ENCODE peak calls at places on chromosomes 11 and 22, in seven cellular contexts. S, G, L, M, D, Y and V are unnamed samples.

GRCh38 chr11:122852071-122852831 is 14.0 kb downstream of the CRTAM start:
- DNase-seq in S (no peak), G (no peak), L (no peak), M (no peak), D (no peak), Y (no peak), V (no peak)

GRCh38 chr11:100682247-100682969 is 4.7 kb upstream of the ARHGAP42 start:
- DNase-seq in S (no peak), G (no peak), L (no peak), M (no peak), D (no peak), Y (no peak), V (no peak)

GRCh38 chr11:88402192-88402715 is 64.7 kb upstream of the CTSC start:
- DNase-seq in S (no peak), G (no peak), L (no peak), M (peak; percentile 9), D (no peak), Y (no peak), V (no peak)

GRCh38 chr11:22577854-22578253 is 47.8 kb downstream of the FANCF start:
- DNase-seq in S (no peak), G (no peak), L (no peak), M (no peak), D (no peak), Y (no peak), V (no peak)

GRCh38 chr11:100735949-100736675 is 49.0 kb downstream of the ARHGAP42 start:
- DNase-seq in S (no peak), G (no peak), L (no peak), M (peak; percentile 43), D (no peak), Y (no peak), V (no peak)

GRCh38 chr11:134033696-134034491 is 35.0 kb upstream of the JAM3 start:
- DNase-seq in S (peak; percentile 65), G (peak; percentile 79), L (peak; percentile 91), M (no peak), D (peak; percentile 82), Y (peak; percentile 81), V (peak; percentile 95)

GRCh38 chr22:19037282-19038163 is 84.7 kb downstream of the DGCR2 start:
- DNase-seq in S (no peak), G (no peak), L (no peak), M (no peak), D (no peak), Y (peak; percentile 61), V (no peak)

GRCh38 chr22:47007496-47007895 is 245.0 kb downstream of the TBC1D22A start:
- DNase-seq in S (no peak), G (no peak), L (no peak), M (no peak), D (no peak), Y (peak; percentile 28), V (no peak)

GRCh38 chr11:86784247-86784681 is 16.1 kb upstream of the PRSS23 start:
- DNase-seq in S (no peak), G (no peak), L (peak; percentile 52), M (no peak), D (no peak), Y (no peak), V (no peak)

GRCh38 chr22:17120711-17121234 is 387 bp downstream of the TMEM121B start:
- DNase-seq in S (no peak), G (no peak), L (no peak), M (no peak), D (peak; percentile 55), Y (no peak), V (no peak)

GRCh38 chr11:65301491-65302329 is 13.0 kb upstream of the CDC42EP2 start:
- DNase-seq in S (no peak), G (no peak), L (no peak), M (no peak), D (peak; percentile 76), Y (peak; percentile 66), V (peak; percentile 53)

GRCh38 chr22:43438666-43439347 is 27.0 kb downstream of the MPPED1 start:
- DNase-seq in S (no peak), G (no peak), L (no peak), M (no peak), D (no peak), Y (peak; percentile 44), V (no peak)

GRCh38 chr11:8906629-8907028 is 4.4 kb upstream of the AKIP1 start:
- DNase-seq in S (no peak), G (no peak), L (no peak), M (peak; percentile 65), D (no peak), Y (no peak), V (no peak)

GRCh38 chr11:109015283-109015682 is 350.4 kb downstream of the DDX10 start:
- DNase-seq in S (no peak), G (no peak), L (no peak), M (no peak), D (no peak), Y (no peak), V (no peak)

GRCh38 chr11:107733518-107733917 is 21.7 kb upstream of the SLN start:
- DNase-seq in S (no peak), G (no peak), L (no peak), M (no peak), D (no peak), Y (no peak), V (no peak)

GRCh38 chr11:116605543-116605942 is 167.2 kb downstream of the BUD13 start:
- DNase-seq in S (no peak), G (peak; percentile 30), L (no peak), M (no peak), D (no peak), Y (no peak), V (peak; percentile 34)

GRCh38 chr22:43200555-43200954 is 13.6 kb upstream of the TTLL12 start:
- DNase-seq in S (no peak), G (no peak), L (no peak), M (no peak), D (no peak), Y (no peak), V (no peak)

GRCh38 chr11:10540546-10540914 is 457 bp downstream of the RNF141 start:
- DNase-seq in S (peak; percentile 17), G (peak; percentile 62), L (peak; percentile 30), M (no peak), D (no peak), Y (no peak), V (no peak)

GRCh38 chr11:19789840-19790710 is 77.4 kb downstream of the NAV2 start:
- DNase-seq in S (no peak), G (no peak), L (no peak), M (no peak), D (no peak), Y (no peak), V (no peak)

GRCh38 chr11:68965901-68966868 is 14.6 kb downstream of the MRGPRD start:
- DNase-seq in S (no peak), G (no peak), L (peak; percentile 6), M (no peak), D (no peak), Y (peak; percentile 46), V (no peak)

GRCh38 chr11:113632981-113633380 is 73.1 kb downstream of the TMPRSS5 start:
- DNase-seq in S (no peak), G (no peak), L (no peak), M (no peak), D (no peak), Y (no peak), V (no peak)

GRCh38 chr11:67412495-67413179 is 2.8 kb upstream of the CARNS1 start:
- DNase-seq in S (no peak), G (no peak), L (no peak), M (no peak), D (no peak), Y (no peak), V (no peak)
- H3K4me1 ChIP-seq in S (peaks cover 38% of the 10 kb centered on the region), G (peaks cover 69% of the 10 kb centered on the region), L (peaks cover 6% of the 10 kb centered on the region), M (peaks cover 28% of the 10 kb centered on the region), D (peaks cover 19% of the 10 kb centered on the region), Y (peaks cover 27% of the 10 kb centered on the region), V (no peaks in the 10 kb centered on the region)

GRCh38 chr11:118845369-118845768 is 38.3 kb upstream of the CXCR5 start:
- DNase-seq in S (no peak), G (no peak), L (no peak), M (no peak), D (no peak), Y (no peak), V (no peak)
- H3K4me1 ChIP-seq in S (no peaks in the 10 kb centered on the region), G (peaks cover 16% of the 10 kb centered on the region), L (no peaks in the 10 kb centered on the region), M (peaks cover 4% of the 10 kb centered on the region), D (peaks cover 10% of the 10 kb centered on the region), Y (no peaks in the 10 kb centered on the region), V (no peaks in the 10 kb centered on the region)

GRCh38 chr11:12086271-12087074 is 23.9 kb upstream of the MICAL2 start:
- DNase-seq in S (no peak), G (peak; percentile 57), L (peak; percentile 76), M (peak; percentile 89), D (peak; percentile 81), Y (peak; percentile 70), V (no peak)

GRCh38 chr11:12088531-12088930 is 21.9 kb upstream of the MICAL2 start:
- DNase-seq in S (no peak), G (no peak), L (no peak), M (no peak), D (no peak), Y (no peak), V (no peak)

GRCh38 chr11:12085371-12086251 is 24.8 kb upstream of the MICAL2 start:
- DNase-seq in S (no peak), G (no peak), L (no peak), M (peak; percentile 29), D (no peak), Y (no peak), V (no peak)

GRCh38 chr11:12088047-12088481 is 22.3 kb upstream of the MICAL2 start:
- DNase-seq in S (no peak), G (no peak), L (no peak), M (no peak), D (peak; percentile 68), Y (no peak), V (no peak)

DNA sequence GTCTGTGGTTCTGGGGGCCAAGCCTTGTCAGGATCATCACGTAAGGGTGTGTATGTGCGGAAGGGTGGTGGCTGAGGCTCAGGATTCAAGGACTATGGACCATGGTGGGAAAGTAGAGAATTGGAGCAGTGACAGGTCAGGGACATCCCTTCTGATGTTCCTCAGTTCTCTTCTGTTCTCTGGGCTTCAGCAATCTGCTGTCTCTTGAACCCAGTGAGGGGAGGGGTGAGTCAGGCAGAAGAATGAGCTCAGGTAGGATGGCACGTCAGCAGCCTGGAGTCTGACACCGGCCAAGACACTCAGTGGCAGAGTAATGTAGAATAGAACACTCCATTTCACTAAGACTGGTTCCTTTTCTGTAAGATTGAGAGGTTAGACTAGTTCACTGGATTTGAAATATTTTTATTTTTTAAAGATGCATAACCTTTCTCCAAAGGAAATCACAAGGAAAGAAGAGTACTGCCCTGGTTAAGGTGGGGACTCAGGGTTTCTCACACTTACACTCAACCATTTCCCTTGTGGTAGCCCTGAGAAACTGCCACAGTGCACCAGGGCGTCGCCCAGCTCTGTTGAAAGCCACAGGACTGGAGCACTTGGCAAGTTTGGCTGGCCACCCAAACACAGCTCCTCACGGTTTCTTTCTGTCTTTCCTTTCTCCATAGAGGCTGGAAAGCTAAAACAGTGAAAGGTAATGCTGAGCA is 23.2 kb upstream of the MICAL2 start:
- DNase-seq in S (no peak), G (no peak), L (no peak), M (no peak), D (no peak), Y (no peak), V (no peak)
- H3K4me1 ChIP-seq in S (peaks cover 39% of the 10 kb centered on the region), G (peaks cover 71% of the 10 kb centered on the region), L (peaks cover 12% of the 10 kb centered on the region), M (peaks cover 71% of the 10 kb centered on the region), D (peaks cover 24% of the 10 kb centered on the region), Y (peaks cover 64% of the 10 kb centered on the region), V (no peaks in the 10 kb centered on the region)

DNA sequence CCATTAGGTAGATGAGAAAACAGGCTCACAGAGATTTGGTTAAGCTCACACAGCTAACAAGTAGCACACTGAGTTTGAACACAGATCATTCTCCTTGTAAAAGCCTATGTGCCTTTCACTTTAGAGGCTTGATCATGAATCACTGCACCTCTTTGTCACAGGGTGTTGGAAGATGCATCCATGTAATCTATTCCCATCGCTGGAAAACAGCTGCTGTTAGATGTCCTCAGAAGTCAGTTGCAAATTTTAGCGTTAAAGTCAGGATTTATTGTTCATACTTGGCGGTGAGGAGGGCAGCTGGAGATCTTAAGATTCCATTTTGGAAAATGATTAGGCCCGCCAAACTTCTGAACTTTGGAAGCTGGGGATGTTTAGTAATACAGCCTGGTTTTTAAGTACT is 2.6 kb downstream of the CNTF start:
- DNase-seq in S (no peak), G (no peak), L (no peak), M (no peak), D (no peak), Y (no peak), V (no peak)
- H3K4me1 ChIP-seq in S (peaks cover 3% of the 10 kb centered on the region), G (peaks cover 13% of the 10 kb centered on the region), L (peaks cover 3% of the 10 kb centered on the region), M (peaks cover 12% of the 10 kb centered on the region), D (peaks cover 19% of the 10 kb centered on the region), Y (no peaks in the 10 kb centered on the region), V (no peaks in the 10 kb centered on the region)